ENCODE peak calls at places on chromosomes 6 and 20, in eight cellular contexts. One of them, this sample, is unnamed. For H3K9me3 and H3K36me3, the result is how much of the 10 kb centered on the place peaks cover.

GRCh38 chr6:13290335-13290734 is 38.0 kb downstream of the TBC1D7 start:
- DNase-seq in uterus: no peak
- DNase-seq in colonic mucosa: no peak
- DNase-seq in pancreas: no peak
- DNase-seq in lower lobe of right lung: no peak
- DNase-seq in psoas muscle: no peak
- DNase-seq in cardiac muscle cell: peak
- DNase-seq in right lobe of liver: no peak
- DNase-seq in this sample: no peak

GRCh38 chr6:169454204-169454871 is 200.7 kb upstream of the THBS2 start:
- DNase-seq in cardiac muscle cell: peak
- DNase-seq in uterus: peak
- DNase-seq in lower lobe of right lung: no peak
- DNase-seq in psoas muscle: peak
- DNase-seq in colonic mucosa: no peak
- DNase-seq in pancreas: no peak
- DNase-seq in right lobe of liver: no peak
- DNase-seq in this sample: no peak

GRCh38 chr20:3077618-3078134 is 6.3 kb downstream of the OXT start:
- DNase-seq in right lobe of liver: no peak
- DNase-seq in psoas muscle: no peak
- DNase-seq in cardiac muscle cell: no peak
- DNase-seq in colonic mucosa: no peak
- DNase-seq in uterus: no peak
- DNase-seq in lower lobe of right lung: no peak
- DNase-seq in pancreas: no peak
- DNase-seq in this sample: no peak

GRCh38 chr6:157647261-157647915 is 175.7 kb upstream of the SNX9 start:
- DNase-seq in colonic mucosa: no peak
- DNase-seq in lower lobe of right lung: no peak
- DNase-seq in pancreas: no peak
- DNase-seq in psoas muscle: no peak
- DNase-seq in uterus: no peak
- DNase-seq in right lobe of liver: no peak
- DNase-seq in cardiac muscle cell: no peak
- DNase-seq in this sample: no peak

GRCh38 chr6:66965227-66965626 is 1258.2 kb upstream of the EYS start:
- DNase-seq in psoas muscle: no peak
- DNase-seq in right lobe of liver: no peak
- DNase-seq in uterus: no peak
- DNase-seq in lower lobe of right lung: no peak
- DNase-seq in colonic mucosa: no peak
- DNase-seq in pancreas: no peak
- DNase-seq in cardiac muscle cell: no peak
- DNase-seq in this sample: no peak

GRCh38 chr6:150088481-150089154 is 19.7 kb upstream of the ULBP3 start:
- DNase-seq in cardiac muscle cell: no peak
- DNase-seq in psoas muscle: no peak
- DNase-seq in pancreas: no peak
- DNase-seq in colonic mucosa: no peak
- DNase-seq in uterus: no peak
- DNase-seq in lower lobe of right lung: no peak
- DNase-seq in right lobe of liver: no peak
- DNase-seq in this sample: no peak

GRCh38 chr6:169970306-169970988 is 219.0 kb downstream of the ERMARD start:
- DNase-seq in lower lobe of right lung: no peak
- DNase-seq in uterus: peak
- DNase-seq in colonic mucosa: peak
- DNase-seq in right lobe of liver: peak
- DNase-seq in cardiac muscle cell: no peak
- DNase-seq in pancreas: no peak
- DNase-seq in psoas muscle: no peak
- DNase-seq in this sample: peak

GRCh38 chr6:26305097-26305841 is 59.7 kb upstream of the BTN3A2 start:
- DNase-seq in cardiac muscle cell: peak
- DNase-seq in pancreas: peak
- DNase-seq in lower lobe of right lung: no peak
- DNase-seq in psoas muscle: peak
- DNase-seq in uterus: peak
- DNase-seq in right lobe of liver: peak
- DNase-seq in colonic mucosa: peak
- DNase-seq in this sample: no peak

GRCh38 chr6:156250593-156250992 is 526.6 kb upstream of the ARID1B start:
- DNase-seq in cardiac muscle cell: no peak
- DNase-seq in uterus: no peak
- DNase-seq in pancreas: no peak
- DNase-seq in right lobe of liver: no peak
- DNase-seq in colonic mucosa: no peak
- DNase-seq in lower lobe of right lung: no peak
- DNase-seq in psoas muscle: no peak
- DNase-seq in this sample: no peak

GRCh38 chr6:156256161-156256560 is 521.0 kb upstream of the ARID1B start:
- DNase-seq in uterus: no peak
- DNase-seq in colonic mucosa: no peak
- DNase-seq in cardiac muscle cell: no peak
- DNase-seq in lower lobe of right lung: no peak
- DNase-seq in right lobe of liver: no peak
- DNase-seq in pancreas: no peak
- DNase-seq in psoas muscle: no peak
- DNase-seq in this sample: no peak

GRCh38 chr6:67698534-67698933 is 936.5 kb upstream of the ADGRB3 start:
- DNase-seq in pancreas: no peak
- DNase-seq in uterus: no peak
- DNase-seq in colonic mucosa: no peak
- DNase-seq in cardiac muscle cell: no peak
- DNase-seq in psoas muscle: no peak
- DNase-seq in right lobe of liver: no peak
- DNase-seq in lower lobe of right lung: no peak
- DNase-seq in this sample: no peak

GRCh38 chr6:149176971-149177667 is 140.4 kb upstream of the TAB2 start:
- DNase-seq in psoas muscle: no peak
- DNase-seq in lower lobe of right lung: no peak
- DNase-seq in colonic mucosa: no peak
- DNase-seq in pancreas: peak
- DNase-seq in uterus: no peak
- DNase-seq in cardiac muscle cell: no peak
- DNase-seq in right lobe of liver: peak
- DNase-seq in this sample: no peak

GRCh38 chr6:138387577-138388368 is 10.1 kb downstream of the SMIM28 start:
- DNase-seq in colonic mucosa: no peak
- DNase-seq in psoas muscle: no peak
- DNase-seq in lower lobe of right lung: no peak
- DNase-seq in uterus: no peak
- DNase-seq in pancreas: no peak
- DNase-seq in right lobe of liver: no peak
- DNase-seq in cardiac muscle cell: no peak
- DNase-seq in this sample: no peak

GRCh38 chr6:107866606-107867301 is 42.6 kb upstream of the SCML4 start:
- DNase-seq in lower lobe of right lung: no peak
- DNase-seq in cardiac muscle cell: peak
- DNase-seq in psoas muscle: no peak
- DNase-seq in colonic mucosa: peak
- DNase-seq in uterus: no peak
- DNase-seq in right lobe of liver: no peak
- DNase-seq in pancreas: no peak
- DNase-seq in this sample: no peak

GRCh38 chr20:52838510-52839241 is 133.5 kb upstream of the TSHZ2 start:
- DNase-seq in cardiac muscle cell: no peak
- DNase-seq in lower lobe of right lung: no peak
- DNase-seq in pancreas: no peak
- DNase-seq in colonic mucosa: no peak
- DNase-seq in psoas muscle: no peak
- DNase-seq in right lobe of liver: no peak
- DNase-seq in uterus: no peak
- DNase-seq in this sample: no peak

GRCh38 chr20:15859061-15859460 is 714.2 kb downstream of the KIF16B start:
- DNase-seq in right lobe of liver: no peak
- DNase-seq in uterus: no peak
- DNase-seq in cardiac muscle cell: no peak
- DNase-seq in colonic mucosa: no peak
- DNase-seq in psoas muscle: no peak
- DNase-seq in lower lobe of right lung: no peak
- DNase-seq in pancreas: no peak
- DNase-seq in this sample: no peak
- H3K9me3 ChIP-seq in right lobe of liver: under half
- H3K9me3 ChIP-seq in uterus: under half
- H3K9me3 ChIP-seq in cardiac muscle cell: under half
- H3K9me3 ChIP-seq in colonic mucosa: under half
- H3K9me3 ChIP-seq in psoas muscle: under half
- H3K9me3 ChIP-seq in lower lobe of right lung: under half
- H3K9me3 ChIP-seq in pancreas: under half
- H3K9me3 ChIP-seq in this sample: under half

DNA sequence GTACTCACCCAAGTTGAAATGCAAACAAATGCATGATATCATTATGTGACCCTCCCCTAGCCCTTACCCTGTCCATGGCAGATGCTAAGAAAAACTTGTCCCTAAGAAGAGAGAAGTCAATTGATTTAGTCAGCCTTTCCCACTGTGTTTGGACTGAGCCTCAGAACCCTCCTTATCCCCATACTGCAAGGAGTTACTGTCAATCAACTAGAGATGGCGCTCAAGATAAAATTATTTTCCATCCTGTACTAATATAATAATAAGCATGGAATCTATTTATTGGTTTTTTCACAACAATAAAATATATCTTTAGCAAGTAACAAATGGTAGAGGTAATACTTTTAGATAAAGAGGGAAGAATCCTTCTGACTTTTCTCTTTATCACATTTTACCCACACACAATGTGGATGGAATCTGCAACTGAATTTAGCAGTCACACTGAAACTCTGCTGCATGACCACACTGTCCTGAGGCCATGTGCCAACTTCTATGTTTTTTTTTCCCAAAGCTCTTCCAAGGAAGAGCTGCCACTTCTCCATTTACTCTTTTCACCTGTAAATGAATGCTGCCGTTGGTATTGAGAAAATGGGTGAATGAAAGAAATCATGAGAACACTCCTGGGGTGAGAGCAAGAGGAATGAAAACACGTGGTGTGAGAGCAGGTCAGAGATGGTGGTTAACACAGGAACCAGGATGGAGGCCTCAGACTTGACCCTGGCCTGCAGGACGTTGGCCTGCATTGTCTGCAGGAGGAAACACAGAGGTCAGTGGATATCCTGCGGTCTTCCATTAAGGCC is 10.5 kb downstream of the NT5E start:
- DNase-seq in cardiac muscle cell: peak
- DNase-seq in colonic mucosa: no peak
- DNase-seq in right lobe of liver: no peak
- DNase-seq in uterus: no peak
- DNase-seq in pancreas: no peak
- DNase-seq in psoas muscle: no peak
- DNase-seq in lower lobe of right lung: no peak
- DNase-seq in this sample: no peak
- TF ChIP-seq CTCF in cardiac muscle cell: no peak
- TF ChIP-seq CTCF in colonic mucosa: no peak
- TF ChIP-seq CTCF in right lobe of liver: no peak
- TF ChIP-seq CTCF in uterus: no peak
- TF ChIP-seq CTCF in pancreas: no peak
- TF ChIP-seq CTCF in psoas muscle: no peak
- TF ChIP-seq CTCF in lower lobe of right lung: no peak
- TF ChIP-seq CTCF in this sample: no peak

GRCh38 chr20:38434310-38434741 is 802 bp downstream of the SNHG17 start:
- DNase-seq in cardiac muscle cell: peak
- DNase-seq in psoas muscle: no peak
- DNase-seq in right lobe of liver: no peak
- DNase-seq in pancreas: peak
- DNase-seq in colonic mucosa: no peak
- DNase-seq in uterus: no peak
- DNase-seq in lower lobe of right lung: peak
- DNase-seq in this sample: no peak
- H3K36me3 ChIP-seq in cardiac muscle cell: under half
- H3K36me3 ChIP-seq in psoas muscle: under half
- H3K36me3 ChIP-seq in right lobe of liver: under half
- H3K36me3 ChIP-seq in pancreas: under half
- H3K36me3 ChIP-seq in colonic mucosa: under half
- H3K36me3 ChIP-seq in uterus: under half
- H3K36me3 ChIP-seq in lower lobe of right lung: under half
- H3K36me3 ChIP-seq in this sample: under half

DNA sequence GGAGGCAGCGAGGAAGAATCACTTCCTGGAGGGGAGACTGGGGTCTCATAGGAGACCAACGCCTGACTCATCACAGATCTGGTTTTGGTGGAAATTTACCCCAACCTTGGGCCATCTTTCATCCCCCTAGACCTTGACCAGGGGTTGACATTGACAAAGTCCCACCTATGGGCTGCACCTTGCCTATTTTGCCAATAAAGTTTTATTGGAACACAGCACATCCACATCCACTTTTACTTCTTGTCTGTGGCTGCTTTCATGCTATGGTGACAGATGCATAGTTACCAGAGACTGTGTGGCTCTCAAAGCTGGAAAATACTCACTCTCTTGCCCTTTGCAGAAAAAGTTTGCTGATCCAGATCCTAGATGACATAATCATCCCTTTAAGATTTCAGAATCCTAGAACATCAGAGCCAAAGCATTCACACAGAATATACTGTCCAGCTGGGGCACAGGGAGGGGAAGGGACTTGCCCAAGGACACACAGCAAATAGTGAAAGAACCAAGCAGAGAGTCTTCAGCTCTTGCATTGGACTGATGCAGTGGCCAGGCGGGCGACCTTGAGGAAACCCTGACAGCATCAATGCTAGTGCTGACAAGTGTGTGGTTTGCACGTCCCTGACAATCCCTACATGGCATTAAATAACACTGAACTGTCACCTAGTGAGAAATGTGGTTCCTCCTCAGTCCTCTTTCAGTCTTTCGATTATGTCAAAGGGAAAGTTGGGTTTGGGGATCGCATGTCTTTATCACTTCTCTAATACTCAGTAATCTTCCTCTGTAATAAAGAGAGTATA is 41.2 kb downstream of the CD40 start:
- DNase-seq in right lobe of liver: no peak
- DNase-seq in lower lobe of right lung: no peak
- DNase-seq in cardiac muscle cell: no peak
- DNase-seq in psoas muscle: no peak
- DNase-seq in uterus: no peak
- DNase-seq in pancreas: no peak
- DNase-seq in colonic mucosa: no peak
- DNase-seq in this sample: no peak
- H3K9me3 ChIP-seq in right lobe of liver: under half
- H3K9me3 ChIP-seq in lower lobe of right lung: under half
- H3K9me3 ChIP-seq in cardiac muscle cell: under half
- H3K9me3 ChIP-seq in psoas muscle: under half
- H3K9me3 ChIP-seq in uterus: under half
- H3K9me3 ChIP-seq in pancreas: under half
- H3K9me3 ChIP-seq in colonic mucosa: under half
- H3K9me3 ChIP-seq in this sample: under half

DNA sequence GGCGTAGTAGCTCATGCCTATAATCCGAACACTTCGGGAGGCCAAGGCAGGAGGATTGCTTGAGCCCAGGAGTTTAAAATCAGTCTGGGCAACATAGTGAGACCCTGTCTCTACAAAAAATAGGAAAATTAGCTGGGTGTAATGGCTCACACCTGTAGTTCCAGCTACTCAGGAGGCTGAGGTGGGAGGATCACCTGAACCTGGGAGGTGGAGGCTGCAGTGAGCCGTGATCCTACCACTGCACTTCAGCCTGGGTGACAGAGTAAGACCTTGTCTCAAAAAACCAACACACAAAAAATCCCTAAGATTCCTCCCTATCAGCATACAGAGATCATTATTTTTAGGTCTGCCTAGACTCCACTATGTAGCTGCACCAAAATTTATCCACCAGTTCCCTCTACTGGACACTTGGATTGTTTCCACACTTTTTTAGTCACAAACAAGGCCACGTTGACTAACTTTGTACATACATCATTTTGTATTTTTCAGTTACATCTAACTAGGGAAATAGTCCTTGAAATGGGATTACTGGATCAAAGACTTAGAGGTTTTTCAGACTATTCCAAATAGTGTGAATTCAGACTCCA is 3.6 kb upstream of the PHF1 start:
- DNase-seq in psoas muscle: no peak
- DNase-seq in pancreas: no peak
- DNase-seq in uterus: no peak
- DNase-seq in lower lobe of right lung: no peak
- DNase-seq in right lobe of liver: no peak
- DNase-seq in colonic mucosa: no peak
- DNase-seq in cardiac muscle cell: peak
- DNase-seq in this sample: no peak
- TF ChIP-seq CTCF in psoas muscle: peak
- TF ChIP-seq CTCF in pancreas: no peak
- TF ChIP-seq CTCF in uterus: no peak
- TF ChIP-seq CTCF in lower lobe of right lung: no peak
- TF ChIP-seq CTCF in right lobe of liver: peak
- TF ChIP-seq CTCF in colonic mucosa: no peak
- TF ChIP-seq CTCF in cardiac muscle cell: peak
- TF ChIP-seq CTCF in this sample: peak

This sample was measured in left ventricle myocardium inferior.